ENCODE peak calls at places on chromosomes 3 and 15, in seven cellular contexts. One of them, this sample, is unnamed.

GRCh38 chr3:189664311-189664710 is 33.1 kb downstream of the TP63 start:
- DNase-seq in activated gamma-delta T cell treated with Interleukin-2 at 50 U/mL for 16 hours: no peak
- DNase-seq in mammary epithelial cell: peak; percentile 79
- DNase-seq in germinal center: no peak
- DNase-seq in H54: peak; percentile 44
- DNase-seq in activated CD4-positive, alpha-beta T cell treated with anti-CD3 and anti-CD28 coated beads for 4 hours: no peak
- DNase-seq in activated CD4-positive, CD25-positive, alpha-beta regulatory T cell: no peak
- DNase-seq in this sample: no peak

GRCh38 chr15:48352474-48353072 is 21.3 kb downstream of the DUT start:
- DNase-seq in H54: no peak
- DNase-seq in activated gamma-delta T cell treated with Interleukin-2 at 50 U/mL for 16 hours: peak; percentile 41
- DNase-seq in mammary epithelial cell: peak; percentile 47
- DNase-seq in activated CD4-positive, alpha-beta T cell treated with anti-CD3 and anti-CD28 coated beads for 4 hours: peak; percentile 34
- DNase-seq in activated CD4-positive, CD25-positive, alpha-beta regulatory T cell: peak; percentile 8
- DNase-seq in germinal center: peak; percentile 48
- DNase-seq in this sample: peak; percentile 29

GRCh38 chr15:101255615-101256350 is 3.9 kb upstream of the CHSY1 start:
- DNase-seq in activated CD4-positive, alpha-beta T cell treated with anti-CD3 and anti-CD28 coated beads for 4 hours: no peak
- DNase-seq in activated gamma-delta T cell treated with Interleukin-2 at 50 U/mL for 16 hours: no peak
- DNase-seq in activated CD4-positive, CD25-positive, alpha-beta regulatory T cell: no peak
- DNase-seq in germinal center: no peak
- DNase-seq in mammary epithelial cell: no peak
- DNase-seq in H54: no peak
- DNase-seq in this sample: no peak

GRCh38 chr3:18344306-18345014 is 80.7 kb downstream of the SATB1 start:
- DNase-seq in germinal center: no peak
- DNase-seq in mammary epithelial cell: no peak
- DNase-seq in activated CD4-positive, CD25-positive, alpha-beta regulatory T cell: no peak
- DNase-seq in activated gamma-delta T cell treated with Interleukin-2 at 50 U/mL for 16 hours: no peak
- DNase-seq in H54: no peak
- DNase-seq in activated CD4-positive, alpha-beta T cell treated with anti-CD3 and anti-CD28 coated beads for 4 hours: no peak
- DNase-seq in this sample: no peak

GRCh38 chr15:71634820-71635219 is 175.5 kb upstream of the NR2E3 start:
- DNase-seq in germinal center: no peak
- DNase-seq in H54: no peak
- DNase-seq in activated CD4-positive, CD25-positive, alpha-beta regulatory T cell: no peak
- DNase-seq in mammary epithelial cell: no peak
- DNase-seq in activated gamma-delta T cell treated with Interleukin-2 at 50 U/mL for 16 hours: no peak
- DNase-seq in activated CD4-positive, alpha-beta T cell treated with anti-CD3 and anti-CD28 coated beads for 4 hours: no peak
- DNase-seq in this sample: no peak

GRCh38 chr3:66425032-66425431 is 75.8 kb downstream of the LRIG1 start:
- DNase-seq in activated CD4-positive, alpha-beta T cell treated with anti-CD3 and anti-CD28 coated beads for 4 hours: no peak
- DNase-seq in mammary epithelial cell: no peak
- DNase-seq in activated CD4-positive, CD25-positive, alpha-beta regulatory T cell: no peak
- DNase-seq in germinal center: no peak
- DNase-seq in activated gamma-delta T cell treated with Interleukin-2 at 50 U/mL for 16 hours: no peak
- DNase-seq in H54: no peak
- DNase-seq in this sample: no peak

GRCh38 chr3:3334456-3334855 is 155.0 kb upstream of the CRBN start:
- DNase-seq in germinal center: no peak
- DNase-seq in activated gamma-delta T cell treated with Interleukin-2 at 50 U/mL for 16 hours: no peak
- DNase-seq in mammary epithelial cell: no peak
- DNase-seq in activated CD4-positive, CD25-positive, alpha-beta regulatory T cell: no peak
- DNase-seq in H54: no peak
- DNase-seq in activated CD4-positive, alpha-beta T cell treated with anti-CD3 and anti-CD28 coated beads for 4 hours: no peak
- DNase-seq in this sample: no peak

GRCh38 chr3:58521917-58522680 is 14.9 kb downstream of the ACOX2 start:
- DNase-seq in activated CD4-positive, CD25-positive, alpha-beta regulatory T cell: no peak
- DNase-seq in H54: no peak
- DNase-seq in mammary epithelial cell: no peak
- DNase-seq in activated gamma-delta T cell treated with Interleukin-2 at 50 U/mL for 16 hours: no peak
- DNase-seq in germinal center: no peak
- DNase-seq in activated CD4-positive, alpha-beta T cell treated with anti-CD3 and anti-CD28 coated beads for 4 hours: no peak
- DNase-seq in this sample: peak; percentile 90

GRCh38 chr3:22284559-22284958 is 533.5 kb upstream of the ZNF385D start:
- DNase-seq in activated gamma-delta T cell treated with Interleukin-2 at 50 U/mL for 16 hours: no peak
- DNase-seq in germinal center: no peak
- DNase-seq in mammary epithelial cell: peak; percentile 33
- DNase-seq in activated CD4-positive, CD25-positive, alpha-beta regulatory T cell: no peak
- DNase-seq in H54: no peak
- DNase-seq in activated CD4-positive, alpha-beta T cell treated with anti-CD3 and anti-CD28 coated beads for 4 hours: no peak
- DNase-seq in this sample: no peak